ENCODE peak calls at places on chromosomes 12 and 14, in six cellular contexts. X is left ventricle myocardium inferior; A is neuronal stem cell; D is endothelial cell of umbilical vein; Y is effector memory CD4-positive, alpha-beta T cell; N is endodermal cell. L is an unnamed sample. For H3K4me1, the result is how much of the 10 kb centered on the place peaks cover.

GRCh38 chr14:65465584-65465983 is 53.1 kb downstream of the FUT8 start:
- DNase-seq in D (no peak), X (no peak), N (no peak), A (no peak), Y (no peak), L (no peak)

GRCh38 chr12:79844693-79845092 is 90.2 kb downstream of the PPP1R12A start:
- DNase-seq in A (peak), N (peak), X (no peak), D (peak), Y (no peak), L (peak)

GRCh38 chr12:6866920-6867406 is 368 bp upstream of the TPI1 start:
- DNase-seq in D (no peak), A (no peak), X (no peak), N (no peak), Y (no peak), L (no peak)

GRCh38 chr12:88448337-88448944 is 131.8 kb downstream of the KITLG start:
- DNase-seq in A (no peak), Y (no peak), N (peak), X (no peak), D (no peak), L (no peak)

GRCh38 chr14:86035882-86036281 is 505.9 kb downstream of the FLRT2 start:
- DNase-seq in N (peak), X (no peak), D (no peak), A (no peak), Y (no peak), L (peak)

GRCh38 chr14:34649344-34649743 is 19.4 kb upstream of the SNX6 start:
- DNase-seq in Y (no peak), A (no peak), D (peak), X (no peak), N (no peak), L (no peak)

GRCh38 chr12:131872154-131873046 is 22.0 kb upstream of the ULK1 start:
- DNase-seq in X (no peak), A (no peak), Y (no peak), D (no peak), N (peak), L (no peak)

GRCh38 chr14:92502541-92503286 is 10.9 kb upstream of the RIN3 start:
- DNase-seq in Y (no peak), X (no peak), D (no peak), A (no peak), N (peak), L (no peak)

GRCh38 chr12:127230843-127231260 is 1036.1 kb upstream of the TMEM132C start:
- DNase-seq in X (no peak), Y (no peak), N (no peak), D (no peak), A (no peak), L (no peak)

GRCh38 chr12:530308-530707 is 70.6 kb downstream of the B4GALNT3 start:
- DNase-seq in N (no peak), Y (no peak), D (peak), X (no peak), A (no peak), L (no peak)

GRCh38 chr12:56151672-56152131 is 685 bp upstream of the MYL6B start:
- DNase-seq in Y (peak), D (no peak), N (peak), A (no peak), X (no peak), L (no peak)

GRCh38 chr12:122790393-122791075 is 16.2 kb downstream of the CCDC62 start:
- DNase-seq in Y (no peak), D (no peak), A (no peak), X (no peak), N (peak), L (no peak)

GRCh38 chr12:98499668-98500456 is 15.5 kb upstream of the TMPO start:
- DNase-seq in N (peak), X (no peak), A (no peak), D (no peak), Y (no peak), L (no peak)

GRCh38 chr14:60002819-60003492 is 83.0 kb downstream of the LRRC9 start:
- DNase-seq in X (peak), N (no peak), Y (no peak), D (no peak), A (no peak), L (no peak)

GRCh38 chr14:73209943-73210342 is 27.4 kb upstream of the PAPLN start:
- DNase-seq in A (no peak), X (no peak), N (no peak), Y (no peak), D (peak), L (no peak)

GRCh38 chr14:103880334-103880985 is 33.1 kb upstream of the PPP1R13B start:
- DNase-seq in A (no peak), X (peak), Y (no peak), D (peak), N (no peak), L (no peak)

GRCh38 chr14:104140463-104141331 is 2.3 kb downstream of the KIF26A start:
- DNase-seq in D (no peak), A (no peak), N (peak), X (no peak), Y (no peak), L (no peak)

GRCh38 chr12:3288690-3289089 is 202.3 kb upstream of the PRMT8 start:
- DNase-seq in X (no peak), A (no peak), N (no peak), Y (no peak), D (no peak), L (no peak)

GRCh38 chr12:108826115-108826806 is 31.1 kb downstream of the SSH1 start:
- DNase-seq in D (peak), A (no peak), N (no peak), X (peak), Y (no peak), L (no peak)

GRCh38 chr12:5184159-5184558 is 140.5 kb downstream of the KCNA5 start:
- DNase-seq in D (no peak), A (no peak), N (no peak), X (no peak), Y (no peak), L (no peak)

GRCh38 chr12:94545937-94546771 is 86.5 kb upstream of the CEP83 start:
- DNase-seq in X (no peak), D (peak), A (peak), Y (no peak), N (peak), L (peak)

GRCh38 chr12:66132408-66132807 is 1.9 kb upstream of the LLPH start:
- DNase-seq in A (no peak), D (peak), X (no peak), Y (no peak), N (peak), L (no peak)

GRCh38 chr14:45526715-45527549 is 273.9 kb upstream of the MIS18BP1 start:
- DNase-seq in A (peak), D (no peak), Y (no peak), N (peak), X (no peak), L (peak)

GRCh38 chr12:96397756-96398421 is 2.4 kb downstream of the CDK17 start:
- DNase-seq in A (no peak), X (no peak), Y (no peak), D (peak), N (no peak), L (no peak)

GRCh38 chr12:89845356-89845755 is 136.7 kb upstream of the ATP2B1 start:
- DNase-seq in X (no peak), A (no peak), Y (no peak), N (no peak), D (no peak), L (no peak)

GRCh38 chr12:16359512-16360491 is 12.4 kb downstream of the MGST1 start:
- DNase-seq in X (peak), Y (no peak), N (peak), A (peak), D (peak), L (peak)

GRCh38 chr12:75553865-75554555 is 42.6 kb upstream of the KRR1 start:
- DNase-seq in D (no peak), X (no peak), N (no peak), Y (no peak), A (no peak), L (no peak)

GRCh38 chr14:58746701-58747100 is 108.9 kb downstream of the DACT1 start:
- DNase-seq in D (no peak), Y (no peak), N (no peak), X (no peak), A (no peak), L (no peak)

GRCh38 chr12:11718768-11719253 is 69.3 kb downstream of the ETV6 start:
- DNase-seq in D (peak), N (no peak), A (no peak), X (no peak), Y (no peak), L (no peak)

GRCh38 chr12:123085730-123086487 is 65.0 kb downstream of the PITPNM2 start:
- DNase-seq in D (peak), Y (no peak), N (no peak), A (no peak), X (peak), L (no peak)

GRCh38 chr12:54561164-54561563 is 11.8 kb downstream of the PDE1B start:
- DNase-seq in D (no peak), N (peak), Y (no peak), A (no peak), X (peak), L (no peak)

GRCh38 chr12:27412047-27412446 is 34.5 kb upstream of the SMCO2 start:
- DNase-seq in X (no peak), Y (no peak), A (no peak), D (no peak), N (no peak), L (no peak)

GRCh38 chr14:101406921-101407320 is 154.4 kb upstream of the DIO3 start:
- DNase-seq in Y (no peak), D (no peak), A (no peak), N (no peak), X (no peak), L (no peak)

GRCh38 chr14:101405931-101406330 is 155.4 kb upstream of the DIO3 start:
- DNase-seq in A (no peak), N (no peak), X (no peak), D (no peak), Y (no peak), L (no peak)

GRCh38 chr14:101407328-101407727 is 154.0 kb upstream of the DIO3 start:
- DNase-seq in Y (no peak), X (no peak), D (no peak), A (no peak), N (no peak), L (no peak)

GRCh38 chr14:101404426-101405170 is 156.7 kb upstream of the DIO3 start:
- DNase-seq in X (no peak), N (peak), Y (no peak), A (no peak), D (no peak), L (peak)

DNA sequence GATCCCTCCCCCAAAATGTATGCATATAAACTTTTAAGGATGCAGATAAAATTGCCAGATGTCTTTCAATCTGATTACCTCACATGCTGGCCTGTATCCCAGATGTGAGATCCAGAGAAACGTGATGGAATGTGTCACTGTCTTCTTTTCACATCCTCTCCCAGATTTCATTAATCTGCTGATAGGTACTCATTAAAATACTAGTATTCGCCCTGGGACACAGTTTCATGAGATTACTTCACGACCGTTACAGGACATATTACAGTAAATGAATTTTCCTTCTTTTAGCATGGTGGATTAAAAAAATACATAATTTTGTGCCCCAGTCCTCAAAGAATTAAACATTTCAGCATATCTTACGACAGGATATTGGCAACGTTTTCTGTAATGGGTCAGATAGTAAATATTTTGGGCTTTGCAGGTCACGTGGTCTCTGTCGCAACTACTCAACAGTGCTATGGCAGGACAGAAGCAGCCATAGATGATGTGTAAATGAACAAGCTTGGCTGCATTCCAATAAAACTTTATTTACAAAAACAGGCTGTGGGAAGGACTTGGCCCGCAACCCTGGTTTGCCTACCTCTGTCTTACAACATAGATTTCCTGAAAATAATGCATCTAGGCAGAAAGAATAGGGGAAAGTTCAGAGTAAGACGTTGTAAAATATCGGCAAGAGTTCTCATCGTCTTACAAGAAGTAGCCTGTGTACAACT is 156.0 kb upstream of the DIO3 start:
- DNase-seq in Y (no peak), D (no peak), A (no peak), N (no peak), X (no peak), L (no peak)
- H3K4me1 ChIP-seq in Y (under half), D (under half), A (under half), N (under half), X (under half), L (under half)

DNA sequence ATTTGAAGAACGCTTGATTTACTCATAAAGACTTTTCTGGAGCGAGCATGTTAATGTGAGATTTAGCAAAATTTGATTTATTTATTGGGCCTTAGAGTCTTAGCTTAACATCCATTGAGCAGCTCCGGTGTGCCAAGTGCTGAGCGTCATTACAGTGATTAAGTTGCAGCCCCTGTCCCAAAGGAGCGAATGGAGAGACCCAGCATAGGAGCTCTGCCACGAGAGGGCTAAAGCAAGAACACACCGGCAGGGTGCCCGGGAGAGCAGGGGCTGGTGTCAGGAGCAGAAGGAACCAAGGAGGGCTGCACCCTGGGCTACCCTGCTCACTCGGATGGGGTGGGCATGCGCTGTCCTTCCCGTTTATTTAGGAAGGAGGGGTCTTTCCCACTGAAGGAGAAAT is 50.6 kb downstream of the PPP2R5C start:
- DNase-seq in A (no peak), N (no peak), D (no peak), X (no peak), Y (no peak), L (no peak)
- H3K4me1 ChIP-seq in A (under half), N (under half), D (under half), X (half or more), Y (under half), L (under half)

GRCh38 chr14:68916358-68916757 is 62.7 kb downstream of the ACTN1 start:
- DNase-seq in A (no peak), D (no peak), Y (no peak), X (no peak), N (no peak), L (no peak)
- H3K4me1 ChIP-seq in A (under half), D (under half), Y (under half), X (under half), N (under half), L (under half)

GRCh38 chr12:19245656-19246055 is 116.1 kb downstream of the PLEKHA5 start:
- DNase-seq in N (no peak), Y (no peak), A (no peak), X (no peak), D (no peak), L (no peak)
- H3K4me1 ChIP-seq in N (under half), Y (under half), A (under half), X (half or more), D (under half), L (under half)

DNA sequence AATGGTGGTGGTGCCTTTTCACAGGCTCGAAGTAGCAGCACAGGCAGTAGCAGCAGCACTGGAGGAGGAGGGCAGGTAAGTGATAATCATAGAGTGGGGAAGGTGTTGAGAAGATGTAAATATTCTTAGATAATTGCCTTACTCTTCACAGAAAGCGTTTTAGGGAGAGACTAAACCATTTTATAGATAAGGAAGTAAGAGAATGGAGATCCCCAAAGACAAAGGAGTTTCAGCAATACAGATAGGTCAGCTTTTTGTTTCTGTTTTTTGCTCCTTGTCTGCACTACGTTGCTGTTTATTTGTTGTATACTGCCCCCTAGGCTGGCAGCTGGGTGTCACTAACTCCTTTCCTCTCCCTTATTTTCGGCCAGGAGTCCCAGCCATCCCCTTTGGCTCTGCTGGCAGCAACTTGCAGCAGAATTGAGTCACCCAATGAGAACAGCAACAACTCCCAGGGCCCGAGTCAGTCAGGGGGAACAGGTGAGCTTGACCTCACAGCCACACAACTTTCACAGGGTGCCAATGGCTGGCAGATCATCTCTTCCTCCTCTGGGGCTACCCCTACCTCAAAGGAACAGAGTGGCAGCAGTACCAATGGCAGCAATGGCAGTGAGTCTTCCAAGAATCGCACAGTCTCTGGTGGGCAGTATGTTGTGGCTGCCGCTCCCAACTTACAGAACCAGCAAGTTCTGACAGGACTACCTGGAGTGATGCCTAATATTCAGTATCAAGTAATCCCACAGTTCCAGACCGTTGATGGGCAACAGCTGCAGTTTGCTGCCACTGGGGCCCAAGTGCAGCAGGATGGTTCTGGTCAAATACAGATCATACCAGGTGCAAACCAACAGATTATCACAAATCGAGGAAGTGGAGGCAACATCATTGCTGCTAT is 2.0 kb downstream of the SP1 start:
- DNase-seq in N (peak), X (peak), A (no peak), D (peak), Y (peak), L (peak)
- H3K4me1 ChIP-seq in N (under half), X (half or more), A (under half), D (under half), Y (under half), L (under half)

GRCh38 chr12:93377252-93377542 is 528 bp upstream of the NUDT4 start:
- DNase-seq in D (no peak), X (no peak), Y (no peak), N (no peak), A (no peak), L (no peak)
- H3K4me1 ChIP-seq in D (under half), X (half or more), Y (under half), N (under half), A (under half), L (under half)

DNA sequence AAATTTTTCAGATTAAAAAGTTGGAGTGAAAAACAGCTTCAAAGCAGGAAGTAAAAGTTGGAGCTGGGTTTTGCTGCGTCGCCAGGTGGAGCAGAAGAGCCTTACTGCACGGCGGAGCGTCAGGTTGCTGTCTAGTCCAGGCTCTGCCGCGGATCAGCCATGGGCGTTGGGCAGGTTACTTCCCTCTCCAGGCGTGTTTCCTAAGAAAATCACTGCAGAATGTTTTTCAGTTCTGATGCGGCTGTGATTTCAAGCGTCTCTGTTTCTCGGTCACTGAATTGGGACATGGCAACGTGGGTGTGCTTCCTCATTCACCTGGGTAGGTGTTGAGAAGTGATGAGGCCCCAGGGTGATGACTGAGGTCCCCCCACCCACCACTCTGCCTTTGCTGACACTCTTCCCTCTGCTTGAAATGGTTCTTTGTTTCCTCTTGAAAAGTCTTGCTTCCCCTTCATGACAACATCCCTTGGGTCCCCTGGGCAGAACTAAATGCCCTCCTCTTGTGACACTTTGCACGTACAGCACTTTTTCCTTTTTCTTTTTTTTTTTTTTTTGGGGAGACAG is 7.6 kb downstream of the EVL start:
- DNase-seq in Y (peak), N (no peak), X (no peak), A (no peak), D (no peak), L (no peak)
- H3K4me1 ChIP-seq in Y (half or more), N (under half), X (under half), A (under half), D (under half), L (under half)

GRCh38 chr14:99532310-99532709 is 51.1 kb downstream of the CCNK start:
- DNase-seq in Y (no peak), A (no peak), N (no peak), X (no peak), D (no peak), L (no peak)

GRCh38 chr14:99534863-99535262 is 53.7 kb downstream of the CCNK start:
- DNase-seq in A (peak), N (no peak), Y (no peak), X (peak), D (no peak), L (no peak)

GRCh38 chr14:99535448-99535847 is 54.2 kb downstream of the CCNK start:
- DNase-seq in Y (no peak), N (no peak), D (no peak), X (no peak), A (no peak), L (no peak)

GRCh38 chr14:99535908-99536778 is 54.9 kb downstream of the CCNK start:
- DNase-seq in Y (no peak), D (no peak), A (no peak), N (no peak), X (no peak), L (no peak)

GRCh38 chr14:99534333-99534732 is 53.1 kb downstream of the CCNK start:
- DNase-seq in D (no peak), X (no peak), Y (no peak), N (no peak), A (peak), L (no peak)
- H3K4me1 ChIP-seq in D (under half), X (half or more), Y (under half), N (under half), A (half or more), L (under half)

GRCh38 chr12:77102123-77102522 is 36.8 kb upstream of the E2F7 start:
- DNase-seq in A (no peak), Y (no peak), D (no peak), X (no peak), N (no peak), L (no peak)
- H3K4me1 ChIP-seq in A (under half), Y (under half), D (under half), X (under half), N (under half), L (under half)